ENCODE peak calls at places on chromosomes 13 and 19, in four cellular contexts. O is NCI-H187 treated with DMSO at 0.1 percent for 48 hours; V is A549; Q is stimulated activated CD4-positive, alpha-beta T cell treated with anti-CD3 and anti-CD28 coated beads, Interleukin-2, amount 100 ng/mL, for 48 hours. F is an unnamed sample.

GRCh38 chr13:109156181-109156935 is 526.9 kb downstream of the MYO16 start:
- DNase-seq in V (peak; percentile 54), O (no peak), Q (no peak), F (peak; percentile 3)

GRCh38 chr13:66635526-66635925 is 594.6 kb downstream of the PCDH9 start:
- DNase-seq in O (no peak), Q (no peak), V (peak; percentile 44), F (peak; percentile 43)

GRCh38 chr19:48806818-48807589 is 3.8 kb downstream of the BCAT2 start:
- DNase-seq in O (no peak), Q (no peak), V (peak; percentile 76), F (no peak)

GRCh38 chr19:31518626-31519025 is 169.4 kb upstream of the TSHZ3 start:
- DNase-seq in Q (no peak), V (no peak), O (no peak), F (no peak)

GRCh38 chr13:38452656-38453055 is 103.0 kb downstream of the UFM1 start:
- DNase-seq in Q (no peak), V (no peak), O (no peak), F (no peak)

GRCh38 chr13:21579754-21580316 is 24.1 kb downstream of the MICU2 start:
- DNase-seq in V (no peak), Q (no peak), O (no peak), F (no peak)

GRCh38 chr13:57629391-57629804 is 2.1 kb upstream of the PCDH17 start:
- DNase-seq in O (no peak), Q (no peak), V (no peak), F (no peak)

GRCh38 chr13:25237083-25237482 is 50.2 kb downstream of the MTMR6 start:
- DNase-seq in Q (no peak), V (no peak), O (no peak), F (no peak)

GRCh38 chr19:8209111-8209964 is at the start of gene CERS4:
- DNase-seq in V (peak; percentile 25), O (no peak), Q (peak; percentile 69), F (peak; percentile 79)

GRCh38 chr13:48585456-48585840 is 52.6 kb upstream of the RCBTB2 start:
- DNase-seq in Q (no peak), V (no peak), O (no peak), F (peak; percentile 94)

GRCh38 chr13:48858523-48858922 is 117.2 kb upstream of the FNDC3A start:
- DNase-seq in Q (no peak), O (no peak), V (no peak), F (no peak)

GRCh38 chr19:460877-461609 is at the start of gene SHC2:
- DNase-seq in O (no peak), V (no peak), Q (no peak), F (no peak)

GRCh38 chr13:77002590-77003190 is 10.8 kb downstream of the CLN5 start:
- DNase-seq in Q (no peak), O (no peak), V (peak; percentile 22), F (peak; percentile 54)

GRCh38 chr13:25901460-25902376 is 150.1 kb downstream of the SHISA2 start:
- DNase-seq in Q (no peak), V (peak; percentile 2), O (no peak), F (peak; percentile 88)

GRCh38 chr13:31903072-31903815 is 128.3 kb upstream of the FRY start:
- DNase-seq in O (no peak), Q (no peak), V (no peak), F (no peak)

GRCh38 chr13:109756778-109757177 is 29.6 kb downstream of the IRS2 start:
- DNase-seq in V (no peak), Q (no peak), O (no peak), F (no peak)

GRCh38 chr19:2260341-2260751 is 4.1 kb upstream of the JSRP1 start:
- DNase-seq in Q (no peak), O (no peak), V (no peak), F (no peak)

GRCh38 chr19:47021536-47022139 is 2.0 kb downstream of the NPAS1 start:
- DNase-seq in V (peak; percentile 53), Q (no peak), O (no peak), F (no peak)

GRCh38 chr19:55189424-55189823 is 9.3 kb upstream of the SYT5 start:
- DNase-seq in V (peak; percentile 99), O (no peak), Q (no peak), F (peak; percentile 99)

GRCh38 chr13:82803341-82803740 is 1078.9 kb downstream of the SLITRK1 start:
- DNase-seq in O (no peak), V (no peak), Q (no peak), F (peak; percentile 32)

GRCh38 chr19:38183227-38183914 is 40.7 kb downstream of the DPF1 start:
- DNase-seq in V (no peak), Q (no peak), O (no peak), F (no peak)

GRCh38 chr13:24512208-24513068 is at the start of gene PARP4:
- DNase-seq in V (peak; percentile 81), O (no peak), Q (peak; percentile 57), F (peak; percentile 64)

GRCh38 chr19:410243-410781 is 1.4 kb upstream of the C2CD4C start:
- DNase-seq in Q (no peak), V (no peak), O (no peak), F (no peak)

GRCh38 chr13:41588899-41589298 is 131.5 kb downstream of the RGCC start:
- DNase-seq in Q (peak; percentile 25), V (peak; percentile 70), O (no peak), F (no peak)

GRCh38 chr19:50801107-50801506 is 10.9 kb downstream of the ACP4 start:
- DNase-seq in O (no peak), Q (no peak), V (no peak), F (no peak)

GRCh38 chr13:40812724-40813445 is 23.5 kb downstream of the SLC25A15 start:
- DNase-seq in Q (no peak), O (no peak), V (peak; percentile 3), F (no peak)

GRCh38 chr19:1364070-1364719 is 19.5 kb upstream of the NDUFS7 start:
- DNase-seq in V (no peak), O (no peak), Q (no peak), F (no peak)

GRCh38 chr13:48749699-48750473 is 96.2 kb downstream of the CYSLTR2 start:
- DNase-seq in Q (peak; percentile 70), V (peak; percentile 90), O (no peak), F (peak; percentile 79)

GRCh38 chr19:19319725-19320361 is 466 bp downstream of the SUGP1 start:
- DNase-seq in Q (no peak), V (no peak), O (no peak), F (no peak)